ENCODE peak calls at places on chromosome 1, in six cellular contexts. One of them, this sample, is unnamed.

GRCh38 chr1:196866974-196867373 is 20.9 kb upstream of the CFHR4 start:
- DNase-seq in brain pericyte: no peak
- DNase-seq in NCI-H748 treated with DMSO at 0.1 percent for 48 hours: no peak
- DNase-seq in AG09319: no peak
- DNase-seq in KBM-7: no peak
- DNase-seq in cerebellar cortex: no peak
- DNase-seq in this sample: no peak

GRCh38 chr1:13642306-13643004 is 57.5 kb upstream of the PRDM2 start:
- DNase-seq in brain pericyte: no peak
- DNase-seq in NCI-H748 treated with DMSO at 0.1 percent for 48 hours: no peak
- DNase-seq in AG09319: no peak
- DNase-seq in KBM-7: no peak
- DNase-seq in cerebellar cortex: peak; percentile 90
- DNase-seq in this sample: peak; percentile 75

GRCh38 chr1:87518794-87519193 is 190.1 kb downstream of the LMO4 start:
- DNase-seq in brain pericyte: no peak
- DNase-seq in NCI-H748 treated with DMSO at 0.1 percent for 48 hours: no peak
- DNase-seq in AG09319: no peak
- DNase-seq in KBM-7: no peak
- DNase-seq in cerebellar cortex: no peak
- DNase-seq in this sample: no peak

GRCh38 chr1:74437035-74437434 is 75.4 kb downstream of the LRRC53 start:
- DNase-seq in brain pericyte: no peak
- DNase-seq in NCI-H748 treated with DMSO at 0.1 percent for 48 hours: no peak
- DNase-seq in AG09319: no peak
- DNase-seq in KBM-7: no peak
- DNase-seq in cerebellar cortex: no peak
- DNase-seq in this sample: no peak

GRCh38 chr1:94020764-94021579 is 100.0 kb downstream of the ABCA4 start:
- DNase-seq in brain pericyte: no peak
- DNase-seq in NCI-H748 treated with DMSO at 0.1 percent for 48 hours: no peak
- DNase-seq in AG09319: peak; percentile 84
- DNase-seq in KBM-7: no peak
- DNase-seq in cerebellar cortex: no peak
- DNase-seq in this sample: no peak

GRCh38 chr1:30877205-30877912 is 31.2 kb downstream of the SDC3 start:
- DNase-seq in brain pericyte: no peak
- DNase-seq in NCI-H748 treated with DMSO at 0.1 percent for 48 hours: no peak
- DNase-seq in AG09319: peak; percentile 82
- DNase-seq in KBM-7: no peak
- DNase-seq in cerebellar cortex: no peak
- DNase-seq in this sample: peak; percentile 9

GRCh38 chr1:116360435-116361173 is 12.4 kb upstream of the ATP1A1 start:
- DNase-seq in brain pericyte: no peak
- DNase-seq in NCI-H748 treated with DMSO at 0.1 percent for 48 hours: no peak
- DNase-seq in AG09319: no peak
- DNase-seq in KBM-7: no peak
- DNase-seq in cerebellar cortex: no peak
- DNase-seq in this sample: no peak

GRCh38 chr1:32818804-32819541 is 1.5 kb downstream of the S100PBP start:
- DNase-seq in brain pericyte: no peak
- DNase-seq in NCI-H748 treated with DMSO at 0.1 percent for 48 hours: no peak
- DNase-seq in AG09319: no peak
- DNase-seq in KBM-7: peak; percentile 74
- DNase-seq in cerebellar cortex: peak; percentile 9
- DNase-seq in this sample: no peak

GRCh38 chr1:112995890-112996289 is 39.9 kb upstream of the SLC16A1 start:
- DNase-seq in brain pericyte: no peak
- DNase-seq in NCI-H748 treated with DMSO at 0.1 percent for 48 hours: no peak
- DNase-seq in AG09319: no peak
- DNase-seq in KBM-7: no peak
- DNase-seq in cerebellar cortex: no peak
- DNase-seq in this sample: no peak

GRCh38 chr1:218692808-218693207 is 347.7 kb downstream of the TGFB2 start:
- DNase-seq in brain pericyte: no peak
- DNase-seq in NCI-H748 treated with DMSO at 0.1 percent for 48 hours: no peak
- DNase-seq in AG09319: no peak
- DNase-seq in KBM-7: no peak
- DNase-seq in cerebellar cortex: no peak
- DNase-seq in this sample: no peak

GRCh38 chr1:60425528-60425927 is 352.0 kb upstream of the C1orf87 start:
- DNase-seq in brain pericyte: no peak
- DNase-seq in NCI-H748 treated with DMSO at 0.1 percent for 48 hours: no peak
- DNase-seq in AG09319: no peak
- DNase-seq in KBM-7: peak; percentile 6
- DNase-seq in cerebellar cortex: peak; percentile 1
- DNase-seq in this sample: no peak

GRCh38 chr1:51878616-51879336 is at the start of gene NRDC:
- DNase-seq in brain pericyte: peak; percentile 100
- DNase-seq in NCI-H748 treated with DMSO at 0.1 percent for 48 hours: peak; percentile 99
- DNase-seq in AG09319: peak; percentile 100
- DNase-seq in KBM-7: peak; percentile 100
- DNase-seq in cerebellar cortex: peak; percentile 100
- DNase-seq in this sample: peak; percentile 97